ENCODE peak calls at places on chromosomes 13 and 19, in ten cellular contexts. H is IMR-90; Z is tibial nerve; K is ascending aorta; F is cardiac muscle cell; D is breast epithelium; P is tibial artery; V is CD4-positive, CD25-positive, alpha-beta regulatory T cell; Q is AG04450; W is osteoblast. E is an unnamed sample.
A peak's percentile ranks its signal among the peaks of the same experiment; 100 is the strongest.

GRCh38 chr19:51018745-51019543 is 565 bp downstream of the KLK10 start:
- DNase-seq in P (no peak), V (no peak), K (no peak), Z (no peak), F (peak; percentile 44), Q (no peak), W (peak; percentile 73), H (no peak), D (peak; percentile 78), E (no peak)

GRCh38 chr13:51518847-51519246 is 65.4 kb upstream of the WDFY2 start:
- DNase-seq in H (peak; percentile 40), Q (no peak), D (no peak), W (no peak), F (no peak), Z (no peak), P (no peak), V (no peak), K (no peak), E (no peak)

GRCh38 chr13:100301418-100301817 is 212.5 kb downstream of the PCCA start:
- DNase-seq in V (no peak), W (no peak), Q (no peak), P (no peak), H (no peak), F (peak; percentile 13), D (no peak), K (no peak), Z (no peak), E (no peak)

GRCh38 chr19:35847911-35848310 is 4.4 kb downstream of the NPHS1 start:
- DNase-seq in P (no peak), D (no peak), W (no peak), H (no peak), Z (no peak), K (no peak), F (no peak), V (no peak), Q (no peak), E (no peak)

GRCh38 chr13:28527629-28528028 is 32.7 kb upstream of the FLT1 start:
- DNase-seq in D (no peak), K (no peak), F (no peak), W (no peak), P (no peak), Z (no peak), Q (no peak), H (no peak), V (no peak), E (no peak)

GRCh38 chr19:6873708-6874431 is 13.5 kb upstream of the ADGRE1 start:
- DNase-seq in D (no peak), F (no peak), P (no peak), Q (no peak), H (no peak), K (no peak), Z (no peak), W (no peak), V (no peak), E (no peak)

GRCh38 chr19:23437901-23438300 is 42.6 kb upstream of the ZNF91 start:
- DNase-seq in H (no peak), Q (no peak), D (no peak), F (no peak), Z (no peak), K (no peak), V (no peak), W (no peak), P (no peak), E (no peak)

GRCh38 chr19:54302252-54302651 is 10.7 kb downstream of the LILRA5 start:
- DNase-seq in F (no peak), Z (no peak), H (no peak), Q (no peak), V (no peak), P (no peak), W (no peak), D (no peak), K (no peak), E (no peak)

GRCh38 chr13:110640591-110641029 is 25.3 kb downstream of the NAXD start:
- DNase-seq in D (no peak), V (no peak), F (no peak), P (peak; percentile 75), Z (no peak), Q (no peak), K (no peak), W (no peak), H (peak; percentile 60), E (no peak)

DNA sequence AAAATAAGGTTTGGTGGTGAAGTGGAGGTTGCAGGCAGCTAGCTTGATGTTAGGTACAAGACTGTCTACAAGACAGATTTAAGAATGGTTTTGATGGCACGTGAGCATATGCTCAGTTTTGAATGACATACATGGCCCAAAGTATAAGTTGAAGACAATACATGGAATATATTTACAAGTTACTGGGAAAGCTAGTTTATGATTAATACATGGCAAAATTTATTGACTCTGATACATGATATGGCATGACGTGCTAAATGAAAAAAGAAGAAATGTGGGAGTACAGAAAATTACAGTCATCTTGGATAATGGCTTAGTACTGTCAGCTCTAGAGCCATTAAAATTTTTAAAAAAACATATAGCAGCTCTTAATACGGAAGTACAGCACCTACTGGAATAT is 4.4 kb downstream of the KLF5 start:
- DNase-seq in Q (no peak), K (no peak), P (no peak), Z (no peak), H (no peak), D (no peak), V (no peak), F (no peak), W (no peak), E (no peak)
- H3K27ac ChIP-seq in Q (no peak overlapping the region), K (no peak overlapping the region), P (no peak overlapping the region), Z (no peak overlapping the region), H (no peak overlapping the region), D (no peak overlapping the region), V (no peak overlapping the region), F (no peak overlapping the region), W (no peak overlapping the region), E (peak overlapping the region; percentile 95)

GRCh38 chr13:79403113-79403512 is 2.9 kb downstream of the RBM26 start:
- DNase-seq in K (no peak), Z (no peak), D (no peak), H (no peak), P (no peak), W (peak; percentile 73), Q (no peak), F (no peak), V (no peak), E (no peak)

GRCh38 chr13:79404361-79404760 is 1.7 kb downstream of the RBM26 start:
- DNase-seq in Q (no peak), W (no peak), D (no peak), V (no peak), H (no peak), K (no peak), P (no peak), Z (no peak), F (no peak), E (no peak)

GRCh38 chr13:79402074-79402635 is 3.9 kb downstream of the RBM26 start:
- DNase-seq in W (no peak), F (no peak), V (no peak), K (no peak), H (no peak), Q (no peak), D (no peak), Z (no peak), P (no peak), E (no peak)

GRCh38 chr13:79401259-79402071 is 4.6 kb downstream of the RBM26 start:
- DNase-seq in W (no peak), Z (no peak), K (no peak), F (no peak), V (peak; percentile 39), P (no peak), D (no peak), Q (no peak), H (no peak), E (no peak)

DNA sequence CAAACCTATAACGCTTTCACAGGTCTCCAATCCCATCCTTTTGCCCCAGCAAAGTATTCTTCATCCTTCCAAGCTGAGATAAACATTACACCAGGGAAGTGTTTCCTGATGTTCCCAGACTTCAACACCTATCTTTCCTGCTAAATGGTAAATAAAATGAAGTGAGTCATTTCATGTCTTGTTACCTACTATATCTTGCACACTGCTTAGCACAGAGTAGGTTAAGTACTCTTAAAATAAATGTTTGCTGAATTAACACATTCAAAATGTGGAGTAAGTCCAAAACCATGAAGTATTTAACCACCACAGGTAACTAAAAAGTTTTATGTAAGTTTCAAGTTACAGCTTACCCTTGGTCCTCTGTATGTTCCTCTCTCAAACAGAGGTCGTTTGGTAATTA is 3.4 kb downstream of the RBM26 start:
- DNase-seq in H (no peak), F (no peak), W (no peak), Z (no peak), K (no peak), D (no peak), V (no peak), Q (no peak), P (no peak), E (no peak)
- H3K4me3 ChIP-seq in H (no peak overlapping the region), F (peak overlapping the region; percentile 89), W (no peak overlapping the region), Z (no peak overlapping the region), K (peak overlapping the region; percentile 17), D (no peak overlapping the region), V (peak overlapping the region; percentile 96), Q (no peak overlapping the region), P (no peak overlapping the region), E (no peak overlapping the region)

DNA sequence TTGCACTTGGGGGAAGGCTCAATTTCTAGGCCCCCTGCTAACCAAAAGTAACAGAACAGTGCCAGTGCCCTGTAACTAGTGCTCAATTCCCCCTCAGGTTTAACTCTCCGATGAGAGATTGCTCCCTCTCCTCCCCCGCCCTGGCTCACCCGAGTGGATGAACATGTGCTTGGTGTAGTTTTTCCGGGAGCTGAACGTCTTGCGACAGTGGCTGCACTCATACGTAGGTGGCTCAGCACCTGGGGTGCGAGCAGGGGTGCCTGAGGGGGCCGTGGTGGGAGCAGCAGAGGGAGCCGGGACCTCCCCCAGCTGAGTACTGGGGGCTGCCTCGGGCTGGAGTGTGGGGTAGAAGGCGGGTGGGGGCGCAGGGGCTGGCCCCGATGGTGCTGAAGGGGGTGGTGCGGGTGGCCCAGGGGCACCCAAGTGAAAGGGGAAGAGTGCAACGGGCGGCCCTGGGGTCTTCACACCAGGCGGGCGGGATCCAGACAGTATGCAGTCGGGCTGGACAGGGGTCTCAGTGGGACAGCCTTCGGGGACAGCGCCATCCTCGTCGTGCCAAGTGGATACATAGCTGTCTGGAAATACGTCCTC is 3.3 kb downstream of the ZBTB45 start:
- DNase-seq in V (no peak), D (no peak), H (no peak), F (no peak), Q (no peak), K (no peak), W (peak; percentile 68), Z (no peak), P (no peak), E (no peak)
- H3K27ac ChIP-seq in V (no peak overlapping the region), D (no peak overlapping the region), H (no peak overlapping the region), F (no peak overlapping the region), Q (no peak overlapping the region), K (no peak overlapping the region), W (no peak overlapping the region), Z (no peak overlapping the region), P (no peak overlapping the region), E (no peak overlapping the region)

DNA sequence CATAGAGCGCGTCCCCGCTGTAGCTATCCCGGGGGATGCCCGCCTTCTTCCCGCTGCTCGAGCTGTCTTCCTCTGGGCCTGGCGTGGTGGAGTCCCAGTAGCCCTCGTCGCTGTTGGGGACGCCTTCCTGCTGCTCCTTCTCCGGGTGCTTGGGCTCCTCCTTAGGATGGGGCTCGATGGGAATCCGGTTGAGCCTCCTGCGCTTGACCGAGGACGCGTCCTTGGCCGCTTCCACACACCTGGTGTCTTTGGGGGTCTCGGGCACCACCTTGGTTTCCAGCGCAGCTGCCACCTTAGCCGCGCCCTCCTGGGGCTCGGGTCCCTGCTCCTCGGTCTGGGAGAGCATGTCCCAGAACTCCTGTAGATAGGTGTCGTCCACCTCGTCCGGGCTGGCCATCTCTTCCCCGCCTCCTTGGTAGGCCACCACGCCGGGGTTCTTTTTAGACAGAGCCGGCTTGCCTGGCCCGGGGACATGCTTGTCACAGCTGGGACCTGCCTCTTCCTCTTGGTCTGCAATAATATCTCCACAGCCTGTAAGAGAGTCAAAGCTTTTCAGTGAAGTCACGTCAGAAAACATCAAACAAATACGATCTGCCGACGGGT is 2.0 kb downstream of the AMER2 start:
- DNase-seq in K (no peak), P (no peak), Z (no peak), W (no peak), Q (no peak), F (no peak), V (no peak), H (no peak), D (no peak), E (no peak)
- H3K4me3 ChIP-seq in K (no peak overlapping the region), P (no peak overlapping the region), Z (peak overlapping the region; percentile 48), W (no peak overlapping the region), Q (no peak overlapping the region), F (no peak overlapping the region), V (no peak overlapping the region), H (no peak overlapping the region), D (no peak overlapping the region), E (peak overlapping the region; percentile 52)

E was measured in suprapubic skin.